ENCODE peak calls at places on chromosomes 3 and 15, in eight cellular contexts. M is tibial artery, N is ascending aorta, B is PC-9, V is GM12865, O is foreskin fibroblast, L is AG09309, C is fibroblast of mammary gland. Y is an unnamed sample.

GRCh38 chr15:26126070-26126469 is 262.9 kb upstream of the ATP10A start:
- DNase-seq in N (no peak), B (no peak), O (no peak), L (no peak), C (no peak), M (no peak), V (no peak), Y (no peak)

GRCh38 chr3:124985358-124985757 is 50.8 kb upstream of the MUC13 start:
- DNase-seq in M (no peak), B (peak), C (peak), V (no peak), N (no peak), L (peak), O (peak), Y (peak)

GRCh38 chr3:10837849-10838248 is 21.8 kb downstream of the SLC6A11 start:
- DNase-seq in C (no peak), M (no peak), O (no peak), N (no peak), B (no peak), L (no peak), V (no peak), Y (no peak)

GRCh38 chr3:170802164-170803151 is 67.5 kb downstream of the RPL22L1 start:
- DNase-seq in N (no peak), M (peak), O (peak), B (peak), L (peak), C (peak), V (no peak), Y (peak)

GRCh38 chr3:45486136-45486535 is 97.8 kb downstream of the LARS2 start:
- DNase-seq in C (peak), V (no peak), O (peak), B (no peak), M (no peak), L (peak), N (no peak), Y (no peak)

GRCh38 chr3:39808467-39809180 is 785 bp upstream of the MYRIP start:
- DNase-seq in N (no peak), V (no peak), M (no peak), O (peak), B (no peak), L (no peak), C (peak), Y (no peak)

GRCh38 chr3:9045399-9045798 is 82.1 kb upstream of the RAD18 start:
- DNase-seq in L (no peak), C (no peak), V (no peak), B (no peak), N (no peak), M (no peak), O (no peak), Y (no peak)

GRCh38 chr3:197367081-197367780 is 68.8 kb upstream of the DLG1 start:
- DNase-seq in C (peak), B (peak), M (peak), V (no peak), L (no peak), O (peak), N (peak), Y (peak)

GRCh38 chr3:65344444-65344843 is 656.6 kb upstream of the ADAMTS9 start:
- DNase-seq in C (no peak), O (no peak), M (no peak), V (no peak), B (no peak), L (no peak), N (no peak), Y (no peak)

GRCh38 chr3:124582621-124583437 is 147.4 kb upstream of the UMPS start:
- DNase-seq in L (no peak), C (no peak), N (no peak), O (no peak), B (no peak), V (no peak), M (no peak), Y (no peak)

GRCh38 chr3:11187678-11188077 is 33.4 kb downstream of the HRH1 start:
- DNase-seq in O (no peak), C (no peak), L (peak), V (no peak), N (no peak), M (no peak), B (no peak), Y (no peak)

GRCh38 chr3:173529062-173529711 is 131.6 kb downstream of the NLGN1 start:
- DNase-seq in V (peak), O (peak), N (no peak), M (no peak), B (peak), C (peak), L (no peak), Y (no peak)
- TF ChIP-seq CTCF in V (peak), O (no peak), N (no peak), M (no peak), B (peak), C (peak), L (peak), Y (peak)

GRCh38 chr3:61582846-61583245 is 21.5 kb downstream of the PTPRG start:
- DNase-seq in V (no peak), B (no peak), O (no peak), N (no peak), C (no peak), M (no peak), L (no peak), Y (no peak)
- H3K4me3 ChIP-seq in V (no peak), B (no peak), O (no peak), N (no peak), C (no peak), M (no peak), L (no peak), Y (no peak)

GRCh38 chr3:13391308-13391707 is 28.8 kb downstream of the NUP210 start:
- DNase-seq in N (no peak), B (no peak), V (no peak), O (no peak), C (no peak), L (no peak), M (no peak), Y (no peak)
- TF ChIP-seq CTCF in N (no peak), B (peak), V (peak), O (no peak), C (no peak), L (no peak), M (no peak), Y (no peak)

GRCh38 chr3:25603703-25604102 is 61.0 kb downstream of the TOP2B start:
- DNase-seq in M (no peak), L (no peak), N (no peak), C (no peak), B (no peak), V (no peak), O (peak), Y (no peak)
- H3K4me3 ChIP-seq in M (no peak), L (no peak), N (no peak), C (no peak), B (no peak), V (no peak), O (no peak), Y (no peak)

DNA sequence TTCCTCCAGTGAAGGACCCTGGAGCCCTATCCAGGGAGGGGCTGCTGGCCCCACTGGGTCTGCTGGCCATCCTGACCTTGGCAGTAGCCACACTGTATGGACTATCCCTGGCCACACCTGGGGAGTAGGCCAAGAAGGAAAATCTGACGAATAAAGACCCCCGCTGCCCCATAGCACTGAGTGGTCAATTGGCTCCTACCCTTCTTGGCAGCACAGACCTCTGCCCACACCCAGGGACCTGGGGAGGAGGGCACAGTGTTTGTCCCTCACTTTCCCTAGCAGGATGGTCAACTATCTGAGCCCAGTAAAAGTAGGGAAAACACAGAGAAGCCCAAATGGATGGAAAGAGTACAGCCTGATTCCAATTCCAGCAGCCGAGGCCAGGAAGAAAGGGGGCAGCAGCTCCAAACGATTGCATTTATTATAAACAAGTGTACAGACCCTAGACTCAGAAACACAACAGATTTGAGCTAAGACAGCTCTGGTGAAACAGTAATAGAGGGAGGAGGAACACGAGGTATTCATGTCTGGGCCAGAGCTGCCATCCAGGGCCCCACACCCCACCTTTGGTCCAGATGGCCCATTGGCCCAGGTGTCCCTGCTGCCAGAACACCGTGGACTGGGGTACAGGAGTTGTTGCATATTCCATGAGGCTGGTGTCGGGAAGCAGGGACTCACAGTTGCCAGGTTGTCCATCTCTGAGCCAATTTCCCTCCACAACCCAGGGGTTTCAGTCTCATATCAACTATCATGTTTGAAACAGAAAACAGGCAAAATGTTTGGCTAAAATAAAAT is 21.1 kb downstream of the ATRIP start:
- DNase-seq in B (no peak), N (no peak), L (no peak), O (no peak), C (no peak), V (no peak), M (no peak), Y (no peak)
- TF ChIP-seq CTCF in B (no peak), N (no peak), L (no peak), O (no peak), C (no peak), V (no peak), M (no peak), Y (no peak)